ENCODE peak calls at places on chromosome 3, in ten cellular contexts. One of them, this sample, is unnamed.

GRCh38 chr3:194871143-194871863 is 185.6 kb downstream of the FAM43A start:
- ATAC-seq in psoas muscle: peak
- ATAC-seq in heart right ventricle: peak
- ATAC-seq in thoracic aorta: no peak
- ATAC-seq in CD4-positive, alpha-beta T cell: no peak
- ATAC-seq in A549: peak
- ATAC-seq in right lobe of liver: peak
- ATAC-seq in upper lobe of left lung: peak
- ATAC-seq in RWPE2: peak
- ATAC-seq in Panc1: peak
- ATAC-seq in this sample: peak

GRCh38 chr3:40247714-40248113 is 61.8 kb upstream of the EIF1B start:
- ATAC-seq in psoas muscle: no peak
- ATAC-seq in heart right ventricle: no peak
- ATAC-seq in thoracic aorta: no peak
- ATAC-seq in CD4-positive, alpha-beta T cell: no peak
- ATAC-seq in A549: no peak
- ATAC-seq in right lobe of liver: no peak
- ATAC-seq in upper lobe of left lung: no peak
- ATAC-seq in RWPE2: no peak
- ATAC-seq in Panc1: no peak
- ATAC-seq in this sample: no peak

GRCh38 chr3:68751883-68752282 is 180.5 kb downstream of the TAFA4 start:
- ATAC-seq in psoas muscle: no peak
- ATAC-seq in heart right ventricle: no peak
- ATAC-seq in thoracic aorta: no peak
- ATAC-seq in CD4-positive, alpha-beta T cell: no peak
- ATAC-seq in A549: no peak
- ATAC-seq in right lobe of liver: no peak
- ATAC-seq in upper lobe of left lung: no peak
- ATAC-seq in RWPE2: no peak
- ATAC-seq in Panc1: no peak
- ATAC-seq in this sample: no peak

GRCh38 chr3:30195352-30195751 is 411.0 kb upstream of the TGFBR2 start:
- ATAC-seq in psoas muscle: no peak
- ATAC-seq in heart right ventricle: no peak
- ATAC-seq in thoracic aorta: no peak
- ATAC-seq in CD4-positive, alpha-beta T cell: no peak
- ATAC-seq in A549: no peak
- ATAC-seq in right lobe of liver: no peak
- ATAC-seq in upper lobe of left lung: no peak
- ATAC-seq in RWPE2: no peak
- ATAC-seq in Panc1: no peak
- ATAC-seq in this sample: no peak

GRCh38 chr3:33803894-33804526 is 5.6 kb downstream of the PDCD6IP start:
- ATAC-seq in psoas muscle: no peak
- ATAC-seq in heart right ventricle: no peak
- ATAC-seq in thoracic aorta: no peak
- ATAC-seq in CD4-positive, alpha-beta T cell: no peak
- ATAC-seq in A549: no peak
- ATAC-seq in right lobe of liver: no peak
- ATAC-seq in upper lobe of left lung: no peak
- ATAC-seq in RWPE2: no peak
- ATAC-seq in Panc1: no peak
- ATAC-seq in this sample: no peak

GRCh38 chr3:189941125-189941524 is 179.6 kb downstream of the P3H2 start:
- ATAC-seq in psoas muscle: no peak
- ATAC-seq in heart right ventricle: no peak
- ATAC-seq in thoracic aorta: no peak
- ATAC-seq in CD4-positive, alpha-beta T cell: no peak
- ATAC-seq in A549: no peak
- ATAC-seq in right lobe of liver: no peak
- ATAC-seq in upper lobe of left lung: no peak
- ATAC-seq in RWPE2: no peak
- ATAC-seq in Panc1: no peak
- ATAC-seq in this sample: no peak

GRCh38 chr3:122427857-122428471 is 12.1 kb upstream of the WDR5B start:
- ATAC-seq in psoas muscle: no peak
- ATAC-seq in heart right ventricle: no peak
- ATAC-seq in thoracic aorta: no peak
- ATAC-seq in CD4-positive, alpha-beta T cell: no peak
- ATAC-seq in A549: no peak
- ATAC-seq in right lobe of liver: no peak
- ATAC-seq in upper lobe of left lung: no peak
- ATAC-seq in RWPE2: no peak
- ATAC-seq in Panc1: no peak
- ATAC-seq in this sample: no peak

GRCh38 chr3:194686816-194687637 is 1.3 kb downstream of the FAM43A start:
- ATAC-seq in psoas muscle: peak
- ATAC-seq in heart right ventricle: peak
- ATAC-seq in thoracic aorta: no peak
- ATAC-seq in CD4-positive, alpha-beta T cell: no peak
- ATAC-seq in A549: peak
- ATAC-seq in right lobe of liver: peak
- ATAC-seq in upper lobe of left lung: no peak
- ATAC-seq in RWPE2: no peak
- ATAC-seq in Panc1: peak
- ATAC-seq in this sample: no peak

GRCh38 chr3:140296796-140297352 is 361.9 kb downstream of the CLSTN2 start:
- ATAC-seq in psoas muscle: no peak
- ATAC-seq in heart right ventricle: no peak
- ATAC-seq in thoracic aorta: no peak
- ATAC-seq in CD4-positive, alpha-beta T cell: no peak
- ATAC-seq in A549: no peak
- ATAC-seq in right lobe of liver: no peak
- ATAC-seq in upper lobe of left lung: no peak
- ATAC-seq in RWPE2: no peak
- ATAC-seq in Panc1: no peak
- ATAC-seq in this sample: no peak

GRCh38 chr3:18207232-18207631 is 217.9 kb downstream of the SATB1 start:
- ATAC-seq in psoas muscle: no peak
- ATAC-seq in heart right ventricle: no peak
- ATAC-seq in thoracic aorta: no peak
- ATAC-seq in CD4-positive, alpha-beta T cell: no peak
- ATAC-seq in A549: no peak
- ATAC-seq in right lobe of liver: no peak
- ATAC-seq in upper lobe of left lung: no peak
- ATAC-seq in RWPE2: no peak
- ATAC-seq in Panc1: no peak
- ATAC-seq in this sample: no peak

GRCh38 chr3:14265246-14265962 is 86.8 kb downstream of the LSM3 start:
- ATAC-seq in psoas muscle: no peak
- ATAC-seq in heart right ventricle: no peak
- ATAC-seq in thoracic aorta: no peak
- ATAC-seq in CD4-positive, alpha-beta T cell: no peak
- ATAC-seq in A549: peak
- ATAC-seq in right lobe of liver: no peak
- ATAC-seq in upper lobe of left lung: no peak
- ATAC-seq in RWPE2: peak
- ATAC-seq in Panc1: peak
- ATAC-seq in this sample: no peak

GRCh38 chr3:100844063-100844936 is 135.0 kb downstream of the TFG start:
- ATAC-seq in psoas muscle: no peak
- ATAC-seq in heart right ventricle: no peak
- ATAC-seq in thoracic aorta: no peak
- ATAC-seq in CD4-positive, alpha-beta T cell: no peak
- ATAC-seq in A549: no peak
- ATAC-seq in right lobe of liver: no peak
- ATAC-seq in upper lobe of left lung: no peak
- ATAC-seq in RWPE2: peak
- ATAC-seq in Panc1: no peak
- ATAC-seq in this sample: no peak

GRCh38 chr3:175655366-175655765 is 796.2 kb downstream of the NAALADL2 start:
- ATAC-seq in psoas muscle: no peak
- ATAC-seq in heart right ventricle: no peak
- ATAC-seq in thoracic aorta: no peak
- ATAC-seq in CD4-positive, alpha-beta T cell: no peak
- ATAC-seq in A549: no peak
- ATAC-seq in right lobe of liver: no peak
- ATAC-seq in upper lobe of left lung: no peak
- ATAC-seq in RWPE2: no peak
- ATAC-seq in Panc1: no peak
- ATAC-seq in this sample: no peak

GRCh38 chr3:194675081-194675640 is 3.2 kb upstream of the LSG1 start:
- ATAC-seq in psoas muscle: no peak
- ATAC-seq in heart right ventricle: no peak
- ATAC-seq in thoracic aorta: no peak
- ATAC-seq in CD4-positive, alpha-beta T cell: no peak
- ATAC-seq in A549: no peak
- ATAC-seq in right lobe of liver: no peak
- ATAC-seq in upper lobe of left lung: no peak
- ATAC-seq in RWPE2: no peak
- ATAC-seq in Panc1: no peak
- ATAC-seq in this sample: no peak

GRCh38 chr3:4637265-4637664 is 144.1 kb downstream of the ITPR1 start:
- ATAC-seq in psoas muscle: no peak
- ATAC-seq in heart right ventricle: no peak
- ATAC-seq in thoracic aorta: no peak
- ATAC-seq in CD4-positive, alpha-beta T cell: no peak
- ATAC-seq in A549: no peak
- ATAC-seq in right lobe of liver: no peak
- ATAC-seq in upper lobe of left lung: no peak
- ATAC-seq in RWPE2: no peak
- ATAC-seq in Panc1: no peak
- ATAC-seq in this sample: no peak

GRCh38 chr3:114043205-114043604 is 13.1 kb downstream of the CCDC191 start:
- ATAC-seq in psoas muscle: no peak
- ATAC-seq in heart right ventricle: no peak
- ATAC-seq in thoracic aorta: no peak
- ATAC-seq in CD4-positive, alpha-beta T cell: no peak
- ATAC-seq in A549: no peak
- ATAC-seq in right lobe of liver: no peak
- ATAC-seq in upper lobe of left lung: no peak
- ATAC-seq in RWPE2: no peak
- ATAC-seq in Panc1: no peak
- ATAC-seq in this sample: no peak

GRCh38 chr3:84126160-84126559 is 832.6 kb upstream of the CADM2 start:
- ATAC-seq in psoas muscle: no peak
- ATAC-seq in heart right ventricle: no peak
- ATAC-seq in thoracic aorta: no peak
- ATAC-seq in CD4-positive, alpha-beta T cell: no peak
- ATAC-seq in A549: no peak
- ATAC-seq in right lobe of liver: no peak
- ATAC-seq in upper lobe of left lung: no peak
- ATAC-seq in RWPE2: no peak
- ATAC-seq in Panc1: no peak
- ATAC-seq in this sample: no peak

GRCh38 chr3:149678365-149678948 is 20.6 kb upstream of the WWTR1 start:
- ATAC-seq in psoas muscle: no peak
- ATAC-seq in heart right ventricle: no peak
- ATAC-seq in thoracic aorta: no peak
- ATAC-seq in CD4-positive, alpha-beta T cell: no peak
- ATAC-seq in A549: no peak
- ATAC-seq in right lobe of liver: no peak
- ATAC-seq in upper lobe of left lung: no peak
- ATAC-seq in RWPE2: peak
- ATAC-seq in Panc1: peak
- ATAC-seq in this sample: no peak

GRCh38 chr3:193869221-193870201 is 266.4 kb upstream of the HES1 start:
- ATAC-seq in psoas muscle: no peak
- ATAC-seq in heart right ventricle: peak
- ATAC-seq in thoracic aorta: no peak
- ATAC-seq in CD4-positive, alpha-beta T cell: no peak
- ATAC-seq in A549: peak
- ATAC-seq in right lobe of liver: peak
- ATAC-seq in upper lobe of left lung: peak
- ATAC-seq in RWPE2: peak
- ATAC-seq in Panc1: peak
- ATAC-seq in this sample: peak

DNA sequence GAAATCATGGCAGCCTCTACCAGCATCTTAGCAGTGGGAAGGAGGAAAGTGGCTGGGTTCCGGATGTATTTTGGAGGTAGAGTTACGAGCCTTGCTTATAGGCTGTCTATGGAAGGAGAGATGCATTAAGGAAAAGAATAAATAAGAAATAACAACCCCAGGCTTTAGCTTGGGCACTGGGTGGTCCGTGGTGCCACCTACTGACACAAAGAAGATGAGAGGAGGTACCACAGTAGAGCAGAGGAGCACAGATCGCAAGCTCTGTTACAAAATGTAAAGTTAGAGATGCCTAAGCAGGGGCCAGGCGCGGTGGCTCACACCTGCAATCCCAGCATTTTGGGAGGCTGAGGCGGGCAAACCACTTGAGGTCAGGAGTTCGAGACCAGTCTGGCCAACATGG is 74.8 kb downstream of the TMEM39A start:
- ATAC-seq in psoas muscle: no peak
- ATAC-seq in heart right ventricle: no peak
- ATAC-seq in thoracic aorta: no peak
- ATAC-seq in CD4-positive, alpha-beta T cell: no peak
- ATAC-seq in A549: peak
- ATAC-seq in right lobe of liver: no peak
- ATAC-seq in upper lobe of left lung: no peak
- ATAC-seq in RWPE2: peak
- ATAC-seq in Panc1: no peak
- ATAC-seq in this sample: no peak
- TF ChIP-seq CTCF in psoas muscle: no peak
- TF ChIP-seq CTCF in heart right ventricle: no peak
- TF ChIP-seq CTCF in thoracic aorta: no peak
- TF ChIP-seq CTCF in CD4-positive, alpha-beta T cell: no peak
- TF ChIP-seq CTCF in A549: no peak
- TF ChIP-seq CTCF in right lobe of liver: no peak
- TF ChIP-seq CTCF in upper lobe of left lung: no peak
- TF ChIP-seq CTCF in RWPE2: peak
- TF ChIP-seq CTCF in Panc1: peak
- TF ChIP-seq CTCF in this sample: peak

GRCh38 chr3:71131893-71132314 is 451.6 kb downstream of the FOXP1 start:
- ATAC-seq in psoas muscle: no peak
- ATAC-seq in heart right ventricle: peak
- ATAC-seq in thoracic aorta: no peak
- ATAC-seq in CD4-positive, alpha-beta T cell: no peak
- ATAC-seq in A549: no peak
- ATAC-seq in right lobe of liver: no peak
- ATAC-seq in upper lobe of left lung: no peak
- ATAC-seq in RWPE2: no peak
- ATAC-seq in Panc1: no peak
- ATAC-seq in this sample: no peak
- H3K27ac ChIP-seq in psoas muscle: peak
- H3K27ac ChIP-seq in heart right ventricle: peak
- H3K27ac ChIP-seq in thoracic aorta: peak
- H3K27ac ChIP-seq in CD4-positive, alpha-beta T cell: peak
- H3K27ac ChIP-seq in A549: peak
- H3K27ac ChIP-seq in right lobe of liver: peak
- H3K27ac ChIP-seq in upper lobe of left lung: peak
- H3K27ac ChIP-seq in RWPE2: no peak
- H3K27ac ChIP-seq in Panc1: no peak
- H3K27ac ChIP-seq in this sample: peak

GRCh38 chr3:52444860-52445793 is at the start of gene SEMA3G:
- ATAC-seq in psoas muscle: peak
- ATAC-seq in heart right ventricle: peak
- ATAC-seq in thoracic aorta: no peak
- ATAC-seq in CD4-positive, alpha-beta T cell: peak
- ATAC-seq in A549: peak
- ATAC-seq in right lobe of liver: peak
- ATAC-seq in upper lobe of left lung: peak
- ATAC-seq in RWPE2: peak
- ATAC-seq in Panc1: peak
- ATAC-seq in this sample: peak
- TF ChIP-seq CTCF in psoas muscle: peak
- TF ChIP-seq CTCF in heart right ventricle: peak
- TF ChIP-seq CTCF in thoracic aorta: peak
- TF ChIP-seq CTCF in CD4-positive, alpha-beta T cell: peak
- TF ChIP-seq CTCF in A549: no peak
- TF ChIP-seq CTCF in right lobe of liver: peak
- TF ChIP-seq CTCF in upper lobe of left lung: peak
- TF ChIP-seq CTCF in RWPE2: no peak
- TF ChIP-seq CTCF in Panc1: no peak
- TF ChIP-seq CTCF in this sample: peak

GRCh38 chr3:187041362-187042061 is 97.8 kb downstream of the RPL39L start:
- ATAC-seq in psoas muscle: no peak
- ATAC-seq in heart right ventricle: no peak
- ATAC-seq in thoracic aorta: peak
- ATAC-seq in CD4-positive, alpha-beta T cell: peak
- ATAC-seq in A549: no peak
- ATAC-seq in right lobe of liver: peak
- ATAC-seq in upper lobe of left lung: no peak
- ATAC-seq in RWPE2: no peak
- ATAC-seq in Panc1: no peak
- ATAC-seq in this sample: no peak
- H3K27ac ChIP-seq in psoas muscle: no peak
- H3K27ac ChIP-seq in heart right ventricle: peak
- H3K27ac ChIP-seq in thoracic aorta: no peak
- H3K27ac ChIP-seq in CD4-positive, alpha-beta T cell: peak
- H3K27ac ChIP-seq in A549: peak
- H3K27ac ChIP-seq in right lobe of liver: peak
- H3K27ac ChIP-seq in upper lobe of left lung: peak
- H3K27ac ChIP-seq in RWPE2: no peak
- H3K27ac ChIP-seq in Panc1: no peak
- H3K27ac ChIP-seq in this sample: no peak

This sample was measured in gastroesophageal sphincter.